ENCODE peak calls at places on chromosomes 6 and 20, in seven cellular contexts. One of them, this sample, is unnamed.

GRCh38 chr6:108947114-108947854 is 99.1 kb downstream of the ARMC2 start:
- DNase-seq in CD4-positive, CD25-positive, alpha-beta regulatory T cell: no peak
- DNase-seq in thyroid gland: peak
- DNase-seq in PC-3: peak
- DNase-seq in OCI-LY7: no peak
- DNase-seq in fibroblast of lung: peak
- DNase-seq in ovary: no peak
- DNase-seq in this sample: no peak

GRCh38 chr20:44776977-44777376 is 31.3 kb downstream of the KCNK15 start:
- DNase-seq in CD4-positive, CD25-positive, alpha-beta regulatory T cell: no peak
- DNase-seq in ovary: no peak
- DNase-seq in fibroblast of lung: peak
- DNase-seq in PC-3: peak
- DNase-seq in OCI-LY7: no peak
- DNase-seq in thyroid gland: peak
- DNase-seq in this sample: no peak

GRCh38 chr20:23363257-23363649 is 1.3 kb downstream of the GZF1 start:
- DNase-seq in PC-3: no peak
- DNase-seq in fibroblast of lung: no peak
- DNase-seq in CD4-positive, CD25-positive, alpha-beta regulatory T cell: no peak
- DNase-seq in thyroid gland: peak
- DNase-seq in ovary: no peak
- DNase-seq in OCI-LY7: peak
- DNase-seq in this sample: peak

GRCh38 chr6:136676075-136676474 is 116.2 kb downstream of the MAP3K5 start:
- DNase-seq in thyroid gland: no peak
- DNase-seq in fibroblast of lung: no peak
- DNase-seq in PC-3: peak
- DNase-seq in ovary: no peak
- DNase-seq in CD4-positive, CD25-positive, alpha-beta regulatory T cell: no peak
- DNase-seq in OCI-LY7: no peak
- DNase-seq in this sample: no peak

GRCh38 chr20:4324611-4325238 is 309.4 kb upstream of the RNF24 start:
- DNase-seq in ovary: no peak
- DNase-seq in fibroblast of lung: no peak
- DNase-seq in thyroid gland: no peak
- DNase-seq in CD4-positive, CD25-positive, alpha-beta regulatory T cell: no peak
- DNase-seq in OCI-LY7: no peak
- DNase-seq in PC-3: no peak
- DNase-seq in this sample: no peak

GRCh38 chr6:71126506-71126905 is 162.1 kb upstream of the OGFRL1 start:
- DNase-seq in OCI-LY7: no peak
- DNase-seq in PC-3: no peak
- DNase-seq in CD4-positive, CD25-positive, alpha-beta regulatory T cell: no peak
- DNase-seq in thyroid gland: no peak
- DNase-seq in ovary: no peak
- DNase-seq in fibroblast of lung: no peak
- DNase-seq in this sample: no peak

GRCh38 chr6:135475292-135475886 is 22.2 kb downstream of the AHI1 start:
- DNase-seq in PC-3: no peak
- DNase-seq in ovary: no peak
- DNase-seq in OCI-LY7: no peak
- DNase-seq in thyroid gland: no peak
- DNase-seq in fibroblast of lung: no peak
- DNase-seq in CD4-positive, CD25-positive, alpha-beta regulatory T cell: no peak
- DNase-seq in this sample: no peak

GRCh38 chr6:142409794-142410193 is 108.0 kb downstream of the ADGRG6 start:
- DNase-seq in CD4-positive, CD25-positive, alpha-beta regulatory T cell: no peak
- DNase-seq in PC-3: no peak
- DNase-seq in thyroid gland: no peak
- DNase-seq in OCI-LY7: no peak
- DNase-seq in ovary: no peak
- DNase-seq in fibroblast of lung: no peak
- DNase-seq in this sample: no peak

GRCh38 chr6:56757585-56757984 is 114.9 kb upstream of the DST start:
- DNase-seq in ovary: no peak
- DNase-seq in CD4-positive, CD25-positive, alpha-beta regulatory T cell: no peak
- DNase-seq in fibroblast of lung: peak
- DNase-seq in PC-3: peak
- DNase-seq in thyroid gland: peak
- DNase-seq in OCI-LY7: no peak
- DNase-seq in this sample: peak

GRCh38 chr6:26120807-26121140 is 33.5 kb downstream of the HFE start:
- DNase-seq in OCI-LY7: no peak
- DNase-seq in PC-3: no peak
- DNase-seq in CD4-positive, CD25-positive, alpha-beta regulatory T cell: no peak
- DNase-seq in fibroblast of lung: no peak
- DNase-seq in thyroid gland: no peak
- DNase-seq in ovary: no peak
- DNase-seq in this sample: no peak

GRCh38 chr6:26121141-26122004 is 34.1 kb downstream of the HFE start:
- DNase-seq in PC-3: peak
- DNase-seq in CD4-positive, CD25-positive, alpha-beta regulatory T cell: no peak
- DNase-seq in thyroid gland: no peak
- DNase-seq in fibroblast of lung: peak
- DNase-seq in ovary: no peak
- DNase-seq in OCI-LY7: no peak
- DNase-seq in this sample: no peak

GRCh38 chr6:26122402-26122792 is 35.2 kb downstream of the HFE start:
- DNase-seq in CD4-positive, CD25-positive, alpha-beta regulatory T cell: no peak
- DNase-seq in PC-3: peak
- DNase-seq in fibroblast of lung: peak
- DNase-seq in ovary: no peak
- DNase-seq in thyroid gland: no peak
- DNase-seq in OCI-LY7: no peak
- DNase-seq in this sample: no peak

GRCh38 chr6:26122793-26123674 is 35.8 kb downstream of the HFE start:
- DNase-seq in CD4-positive, CD25-positive, alpha-beta regulatory T cell: peak
- DNase-seq in fibroblast of lung: peak
- DNase-seq in thyroid gland: peak
- DNase-seq in PC-3: peak
- DNase-seq in ovary: peak
- DNase-seq in OCI-LY7: peak
- DNase-seq in this sample: peak

DNA sequence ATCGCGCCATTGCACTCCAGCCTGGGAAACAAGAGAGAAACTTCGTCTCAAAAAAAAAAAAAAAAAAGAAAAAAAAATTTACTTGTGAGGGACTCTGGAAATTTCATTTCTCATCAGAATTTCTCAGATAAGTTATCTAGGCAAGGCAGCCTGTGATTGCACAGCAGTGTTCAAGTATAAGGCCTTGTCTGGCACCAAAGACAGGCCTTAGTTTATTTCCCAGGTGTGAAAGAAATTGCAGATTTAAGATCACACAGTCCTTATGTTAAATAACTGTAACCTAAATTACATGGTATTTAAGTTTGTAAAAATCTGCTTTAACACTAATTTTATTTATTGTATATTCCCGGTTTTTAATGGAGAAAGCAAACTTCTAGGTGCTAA is 34.8 kb downstream of the HFE start:
- DNase-seq in OCI-LY7: peak
- DNase-seq in fibroblast of lung: no peak
- DNase-seq in thyroid gland: no peak
- DNase-seq in PC-3: no peak
- DNase-seq in CD4-positive, CD25-positive, alpha-beta regulatory T cell: no peak
- DNase-seq in ovary: no peak
- DNase-seq in this sample: no peak
- H3K4me3 ChIP-seq in OCI-LY7: peak
- H3K4me3 ChIP-seq in fibroblast of lung: peak
- H3K4me3 ChIP-seq in thyroid gland: no peak
- H3K4me3 ChIP-seq in PC-3: peak
- H3K4me3 ChIP-seq in CD4-positive, CD25-positive, alpha-beta regulatory T cell: peak
- H3K4me3 ChIP-seq in ovary: no peak
- H3K4me3 ChIP-seq in this sample: no peak

GRCh38 chr20:30376767-30377658 is 880.5 kb upstream of the DEFB115 start:
- DNase-seq in PC-3: peak
- DNase-seq in thyroid gland: peak
- DNase-seq in OCI-LY7: peak
- DNase-seq in CD4-positive, CD25-positive, alpha-beta regulatory T cell: peak
- DNase-seq in fibroblast of lung: peak
- DNase-seq in ovary: peak
- DNase-seq in this sample: peak
- H3K4me3 ChIP-seq in PC-3: peak
- H3K4me3 ChIP-seq in thyroid gland: peak
- H3K4me3 ChIP-seq in OCI-LY7: peak
- H3K4me3 ChIP-seq in CD4-positive, CD25-positive, alpha-beta regulatory T cell: peak
- H3K4me3 ChIP-seq in fibroblast of lung: peak
- H3K4me3 ChIP-seq in ovary: peak
- H3K4me3 ChIP-seq in this sample: peak

GRCh38 chr20:38893485-38894090 is 32.6 kb upstream of the FAM83D start:
- DNase-seq in ovary: peak
- DNase-seq in PC-3: peak
- DNase-seq in fibroblast of lung: peak
- DNase-seq in CD4-positive, CD25-positive, alpha-beta regulatory T cell: peak
- DNase-seq in OCI-LY7: peak
- DNase-seq in thyroid gland: peak
- DNase-seq in this sample: peak
- H3K4me3 ChIP-seq in ovary: no peak
- H3K4me3 ChIP-seq in PC-3: peak
- H3K4me3 ChIP-seq in fibroblast of lung: no peak
- H3K4me3 ChIP-seq in CD4-positive, CD25-positive, alpha-beta regulatory T cell: peak
- H3K4me3 ChIP-seq in OCI-LY7: peak
- H3K4me3 ChIP-seq in thyroid gland: no peak
- H3K4me3 ChIP-seq in this sample: no peak

DNA sequence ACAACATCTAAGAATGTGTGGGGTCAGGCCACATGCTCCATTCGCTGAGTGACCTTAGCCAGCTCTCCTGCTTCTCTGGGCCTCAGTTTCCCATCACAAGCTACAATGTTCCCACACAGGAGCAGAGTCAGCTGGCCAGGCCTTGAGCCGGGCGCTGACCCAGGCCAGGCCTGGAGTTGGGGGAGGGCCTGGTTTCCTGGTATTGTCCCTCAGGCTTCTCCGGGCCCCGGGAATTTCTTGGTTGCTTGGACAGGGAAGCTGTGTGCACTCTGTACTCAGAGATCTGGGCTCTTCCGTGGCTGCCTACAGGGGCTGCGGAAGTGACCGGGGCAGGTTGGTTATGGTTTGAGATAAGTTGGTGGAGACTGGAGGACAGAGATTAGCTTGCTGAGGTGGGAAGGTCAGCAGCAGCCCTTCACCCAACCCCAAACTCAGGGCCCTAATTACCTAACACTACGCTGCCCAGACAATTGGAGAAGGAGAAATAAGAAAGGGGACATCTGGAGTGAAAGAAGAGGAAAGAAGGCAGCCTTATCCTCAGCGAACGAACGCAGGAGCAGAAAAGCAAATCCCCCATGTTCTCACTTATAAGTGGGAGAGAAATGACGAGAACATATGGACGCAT is 6.3 kb downstream of the TGM2 start:
- DNase-seq in PC-3: no peak
- DNase-seq in ovary: no peak
- DNase-seq in fibroblast of lung: no peak
- DNase-seq in OCI-LY7: no peak
- DNase-seq in thyroid gland: no peak
- DNase-seq in CD4-positive, CD25-positive, alpha-beta regulatory T cell: no peak
- DNase-seq in this sample: no peak
- H3K4me3 ChIP-seq in PC-3: no peak
- H3K4me3 ChIP-seq in ovary: no peak
- H3K4me3 ChIP-seq in fibroblast of lung: no peak
- H3K4me3 ChIP-seq in OCI-LY7: no peak
- H3K4me3 ChIP-seq in thyroid gland: no peak
- H3K4me3 ChIP-seq in CD4-positive, CD25-positive, alpha-beta regulatory T cell: no peak
- H3K4me3 ChIP-seq in this sample: no peak

GRCh38 chr20:14919473-14920157 is 582.2 kb upstream of the FLRT3 start:
- DNase-seq in fibroblast of lung: no peak
- DNase-seq in PC-3: peak
- DNase-seq in ovary: no peak
- DNase-seq in OCI-LY7: no peak
- DNase-seq in thyroid gland: peak
- DNase-seq in CD4-positive, CD25-positive, alpha-beta regulatory T cell: no peak
- DNase-seq in this sample: no peak
- H3K4me3 ChIP-seq in fibroblast of lung: no peak
- H3K4me3 ChIP-seq in PC-3: peak
- H3K4me3 ChIP-seq in ovary: no peak
- H3K4me3 ChIP-seq in OCI-LY7: no peak
- H3K4me3 ChIP-seq in thyroid gland: no peak
- H3K4me3 ChIP-seq in CD4-positive, CD25-positive, alpha-beta regulatory T cell: no peak
- H3K4me3 ChIP-seq in this sample: no peak

GRCh38 chr6:3244003-3244831 is 14.5 kb upstream of the PSMG4 start:
- DNase-seq in OCI-LY7: no peak
- DNase-seq in thyroid gland: peak
- DNase-seq in fibroblast of lung: no peak
- DNase-seq in ovary: no peak
- DNase-seq in PC-3: peak
- DNase-seq in CD4-positive, CD25-positive, alpha-beta regulatory T cell: no peak
- DNase-seq in this sample: no peak

GRCh38 chr6:3249821-3250220 is 8.9 kb upstream of the PSMG4 start:
- DNase-seq in ovary: no peak
- DNase-seq in fibroblast of lung: no peak
- DNase-seq in thyroid gland: no peak
- DNase-seq in OCI-LY7: no peak
- DNase-seq in CD4-positive, CD25-positive, alpha-beta regulatory T cell: no peak
- DNase-seq in PC-3: no peak
- DNase-seq in this sample: no peak

GRCh38 chr6:3245216-3245615 is 13.5 kb upstream of the PSMG4 start:
- DNase-seq in ovary: no peak
- DNase-seq in OCI-LY7: no peak
- DNase-seq in thyroid gland: no peak
- DNase-seq in CD4-positive, CD25-positive, alpha-beta regulatory T cell: no peak
- DNase-seq in fibroblast of lung: no peak
- DNase-seq in PC-3: no peak
- DNase-seq in this sample: no peak

GRCh38 chr6:3250278-3250677 is 8.5 kb upstream of the PSMG4 start:
- DNase-seq in CD4-positive, CD25-positive, alpha-beta regulatory T cell: no peak
- DNase-seq in PC-3: no peak
- DNase-seq in ovary: no peak
- DNase-seq in fibroblast of lung: peak
- DNase-seq in thyroid gland: no peak
- DNase-seq in OCI-LY7: no peak
- DNase-seq in this sample: no peak

GRCh38 chr6:3247255-3248146 is 11.2 kb upstream of the PSMG4 start:
- DNase-seq in thyroid gland: peak
- DNase-seq in PC-3: peak
- DNase-seq in CD4-positive, CD25-positive, alpha-beta regulatory T cell: no peak
- DNase-seq in OCI-LY7: no peak
- DNase-seq in fibroblast of lung: peak
- DNase-seq in ovary: peak
- DNase-seq in this sample: peak
- H3K4me3 ChIP-seq in thyroid gland: peak
- H3K4me3 ChIP-seq in PC-3: peak
- H3K4me3 ChIP-seq in CD4-positive, CD25-positive, alpha-beta regulatory T cell: no peak
- H3K4me3 ChIP-seq in OCI-LY7: no peak
- H3K4me3 ChIP-seq in fibroblast of lung: peak
- H3K4me3 ChIP-seq in ovary: peak
- H3K4me3 ChIP-seq in this sample: peak

GRCh38 chr6:155502393-155502792 is 46.8 kb upstream of the NOX3 start:
- DNase-seq in PC-3: no peak
- DNase-seq in CD4-positive, CD25-positive, alpha-beta regulatory T cell: no peak
- DNase-seq in thyroid gland: no peak
- DNase-seq in OCI-LY7: no peak
- DNase-seq in fibroblast of lung: no peak
- DNase-seq in ovary: no peak
- DNase-seq in this sample: no peak
- H3K4me3 ChIP-seq in PC-3: no peak
- H3K4me3 ChIP-seq in CD4-positive, CD25-positive, alpha-beta regulatory T cell: no peak
- H3K4me3 ChIP-seq in thyroid gland: no peak
- H3K4me3 ChIP-seq in OCI-LY7: no peak
- H3K4me3 ChIP-seq in fibroblast of lung: no peak
- H3K4me3 ChIP-seq in ovary: no peak
- H3K4me3 ChIP-seq in this sample: no peak

GRCh38 chr6:15250440-15251168 is 4.7 kb downstream of the JARID2 start:
- DNase-seq in CD4-positive, CD25-positive, alpha-beta regulatory T cell: no peak
- DNase-seq in thyroid gland: no peak
- DNase-seq in PC-3: no peak
- DNase-seq in OCI-LY7: no peak
- DNase-seq in ovary: no peak
- DNase-seq in fibroblast of lung: no peak
- DNase-seq in this sample: no peak
- H3K4me3 ChIP-seq in CD4-positive, CD25-positive, alpha-beta regulatory T cell: peak
- H3K4me3 ChIP-seq in thyroid gland: no peak
- H3K4me3 ChIP-seq in PC-3: peak
- H3K4me3 ChIP-seq in OCI-LY7: peak
- H3K4me3 ChIP-seq in ovary: no peak
- H3K4me3 ChIP-seq in fibroblast of lung: no peak
- H3K4me3 ChIP-seq in this sample: no peak

This sample was measured in MG63.